ENCODE peak calls at places on chromosomes 4 and X, in seven cellular contexts. H, G, X, F, Y, U and I are unnamed samples.

GRCh38 chrX:7147431-7147977 is at the start of gene STS:
- DNase-seq in U (peak; percentile 27), F (peak; percentile 49), H (no peak), X (peak; percentile 63), Y (peak; percentile 29), G (peak; percentile 49), I (no peak)

GRCh38 chr4:143046454-143046853 is 138.3 kb upstream of the USP38 start:
- DNase-seq in Y (no peak), G (no peak), H (no peak), U (no peak), X (no peak), F (no peak), I (no peak)

GRCh38 chr4:102687373-102687981 is 73.3 kb downstream of the MANBA start:
- DNase-seq in H (no peak), U (peak; percentile 94), F (no peak), X (no peak), Y (no peak), G (no peak), I (no peak)

GRCh38 chr4:176031927-176032326 is 33.7 kb upstream of the WDR17 start:
- DNase-seq in U (peak; percentile 52), F (no peak), H (no peak), G (no peak), X (no peak), Y (no peak), I (no peak)

GRCh38 chrX:41984628-41985027 is 61.3 kb upstream of the CASK start:
- DNase-seq in Y (no peak), H (no peak), U (peak; percentile 86), G (no peak), X (no peak), F (peak; percentile 53), I (no peak)

GRCh38 chr4:76306882-76307669 is 543 bp downstream of the STBD1 start:
- DNase-seq in H (peak; percentile 13), F (peak; percentile 77), X (peak; percentile 84), Y (peak; percentile 87), G (peak; percentile 68), U (peak; percentile 71), I (no peak)

GRCh38 chr4:2600878-2601277 is 64.4 kb downstream of the FAM193A start:
- DNase-seq in X (no peak), Y (no peak), U (no peak), H (no peak), G (no peak), F (no peak), I (no peak)

GRCh38 chr4:113394730-113395530 is 345.5 kb downstream of the ANK2 start:
- DNase-seq in U (peak; percentile 78), X (peak; percentile 85), G (peak; percentile 37), Y (peak; percentile 90), H (peak; percentile 70), F (peak; percentile 77), I (peak; percentile 34)

GRCh38 chrX:11336201-11336600 is 43.0 kb downstream of the AMELX start:
- DNase-seq in H (no peak), G (no peak), X (no peak), F (no peak), U (no peak), Y (no peak), I (no peak)

GRCh38 chrX:78950157-78950556 is 5.0 kb downstream of the P2RY10 start:
- DNase-seq in X (no peak), Y (no peak), G (no peak), H (no peak), F (no peak), U (no peak), I (no peak)

GRCh38 chrX:53483838-53484420 is 49.8 kb upstream of the HSD17B10 start:
- DNase-seq in Y (no peak), U (peak; percentile 66), G (no peak), H (no peak), X (no peak), F (no peak), I (no peak)

GRCh38 chrX:22171287-22172060 is 101.2 kb upstream of the CBLL2 start:
- DNase-seq in Y (peak; percentile 10), G (no peak), F (no peak), X (peak; percentile 3), U (peak; percentile 11), H (no peak), I (no peak)

GRCh38 chrX:111372065-111372464 is 39.9 kb downstream of the DCX start:
- DNase-seq in U (no peak), G (no peak), Y (no peak), X (peak; percentile 23), H (no peak), F (no peak), I (no peak)

GRCh38 chrX:107562482-107562881 is 65.8 kb upstream of the PRPS1 start:
- DNase-seq in F (no peak), U (peak; percentile 31), G (no peak), H (no peak), Y (no peak), X (no peak), I (no peak)

GRCh38 chr4:103011378-103012025 is 8.0 kb downstream of the SLC9B1 start:
- DNase-seq in Y (no peak), U (peak; percentile 65), X (no peak), F (peak; percentile 53), G (peak; percentile 75), H (no peak), I (no peak)

GRCh38 chrX:47706575-47706974 is 47.6 kb upstream of the UXT start:
- DNase-seq in Y (no peak), U (peak; percentile 9), H (no peak), G (no peak), X (no peak), F (no peak), I (no peak)

GRCh38 chr4:152970102-152970820 is 34.1 kb downstream of the FHDC1 start:
- DNase-seq in X (no peak), G (no peak), Y (no peak), H (no peak), U (peak; percentile 91), F (no peak), I (no peak)

GRCh38 chr4:80184053-80184790 is 13.1 kb upstream of the PRDM8 start:
- DNase-seq in Y (peak; percentile 93), G (peak; percentile 83), X (peak; percentile 93), F (peak; percentile 91), H (no peak), U (peak; percentile 76), I (peak; percentile 87)

GRCh38 chr4:80183196-80184052 is 13.9 kb upstream of the PRDM8 start:
- DNase-seq in F (no peak), G (no peak), U (no peak), Y (peak; percentile 35), H (no peak), X (peak; percentile 33), I (peak; percentile 71)

GRCh38 chr4:80185787-80186548 is 11.3 kb upstream of the PRDM8 start:
- DNase-seq in U (no peak), X (peak; percentile 57), G (no peak), F (no peak), Y (peak; percentile 26), H (no peak), I (no peak)

GRCh38 chr4:80186666-80187065 is 10.6 kb upstream of the PRDM8 start:
- DNase-seq in U (no peak), Y (no peak), H (no peak), G (no peak), F (no peak), X (peak; percentile 40), I (no peak)

DNA sequence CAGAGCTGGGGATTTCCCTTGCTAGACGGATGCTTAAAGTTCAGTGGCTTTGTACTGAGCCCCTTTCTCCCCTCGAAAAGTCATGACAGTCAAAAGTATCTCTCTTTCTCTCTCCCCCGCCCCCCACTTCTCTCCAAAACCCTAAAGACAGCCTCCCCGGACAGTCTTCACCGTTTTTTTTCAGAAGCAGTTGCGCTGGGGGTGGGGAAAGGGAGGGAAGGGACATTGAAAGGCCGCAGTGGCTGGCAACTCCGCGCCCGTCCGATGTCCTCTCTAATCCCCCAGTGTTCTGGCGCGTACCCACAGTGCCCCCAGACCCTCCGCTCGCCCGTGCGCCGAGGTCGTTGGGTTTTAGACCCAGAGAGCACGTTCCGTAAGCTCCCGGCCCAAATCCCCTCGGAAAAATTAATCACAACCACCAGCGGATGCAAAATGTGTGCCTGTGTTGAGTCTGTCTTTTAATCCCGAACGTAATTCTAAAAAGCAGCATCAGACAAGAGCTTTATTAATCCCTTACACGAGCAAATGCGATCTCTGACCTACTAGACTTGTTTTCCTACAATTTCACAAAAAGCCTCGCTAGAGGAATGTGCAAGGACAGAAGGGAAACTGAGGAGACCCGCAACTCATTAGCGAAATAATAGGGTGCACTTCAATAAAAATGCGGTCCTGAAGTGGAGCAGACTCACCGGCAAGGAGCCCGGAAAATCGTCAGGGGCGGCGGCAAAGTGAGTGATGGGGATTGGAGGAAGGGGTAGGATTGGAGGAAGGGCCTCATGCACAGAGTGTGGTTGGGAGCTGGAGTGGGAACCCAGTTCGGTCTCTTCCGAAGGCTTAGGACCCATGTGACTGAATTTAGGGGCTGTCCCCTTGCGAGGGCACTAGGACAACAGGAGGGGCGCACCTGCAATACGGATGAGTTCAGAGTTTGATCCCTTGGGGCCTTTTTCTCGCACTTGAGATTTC is 12.2 kb upstream of the PRDM8 start:
- DNase-seq in Y (peak; percentile 70), H (no peak), F (no peak), X (peak; percentile 55), U (no peak), G (no peak), I (no peak)
- H3K27me3 ChIP-seq in Y (peaks cover 97% of the 10 kb centered on the region), H (peaks cover 69% of the 10 kb centered on the region), F (peaks cover 33% of the 10 kb centered on the region), X (peaks cover 100% of the 10 kb centered on the region), U (no peaks in the 10 kb centered on the region), G (peaks cover 51% of the 10 kb centered on the region), I (no peaks in the 10 kb centered on the region)

GRCh38 chr4:8702020-8702495 is 109.5 kb downstream of the CPZ start:
- DNase-seq in U (no peak), F (no peak), G (peak; percentile 5), H (no peak), X (no peak), Y (no peak), I (no peak)
- H3K27me3 ChIP-seq in U (no peaks in the 10 kb centered on the region), F (no peaks in the 10 kb centered on the region), G (peaks cover 46% of the 10 kb centered on the region), H (no peaks in the 10 kb centered on the region), X (no peaks in the 10 kb centered on the region), Y (no peaks in the 10 kb centered on the region), I (no peaks in the 10 kb centered on the region)

GRCh38 chr4:42395595-42395994 is 1.7 kb upstream of the SHISA3 start:
- DNase-seq in G (no peak), F (no peak), X (no peak), H (no peak), U (no peak), Y (no peak), I (no peak)
- H3K27me3 ChIP-seq in G (peaks cover 37% of the 10 kb centered on the region), F (peaks cover 45% of the 10 kb centered on the region), X (peaks cover 68% of the 10 kb centered on the region), H (peaks cover 31% of the 10 kb centered on the region), U (peaks cover 42% of the 10 kb centered on the region), Y (peaks cover 62% of the 10 kb centered on the region), I (peaks cover 33% of the 10 kb centered on the region)

DNA sequence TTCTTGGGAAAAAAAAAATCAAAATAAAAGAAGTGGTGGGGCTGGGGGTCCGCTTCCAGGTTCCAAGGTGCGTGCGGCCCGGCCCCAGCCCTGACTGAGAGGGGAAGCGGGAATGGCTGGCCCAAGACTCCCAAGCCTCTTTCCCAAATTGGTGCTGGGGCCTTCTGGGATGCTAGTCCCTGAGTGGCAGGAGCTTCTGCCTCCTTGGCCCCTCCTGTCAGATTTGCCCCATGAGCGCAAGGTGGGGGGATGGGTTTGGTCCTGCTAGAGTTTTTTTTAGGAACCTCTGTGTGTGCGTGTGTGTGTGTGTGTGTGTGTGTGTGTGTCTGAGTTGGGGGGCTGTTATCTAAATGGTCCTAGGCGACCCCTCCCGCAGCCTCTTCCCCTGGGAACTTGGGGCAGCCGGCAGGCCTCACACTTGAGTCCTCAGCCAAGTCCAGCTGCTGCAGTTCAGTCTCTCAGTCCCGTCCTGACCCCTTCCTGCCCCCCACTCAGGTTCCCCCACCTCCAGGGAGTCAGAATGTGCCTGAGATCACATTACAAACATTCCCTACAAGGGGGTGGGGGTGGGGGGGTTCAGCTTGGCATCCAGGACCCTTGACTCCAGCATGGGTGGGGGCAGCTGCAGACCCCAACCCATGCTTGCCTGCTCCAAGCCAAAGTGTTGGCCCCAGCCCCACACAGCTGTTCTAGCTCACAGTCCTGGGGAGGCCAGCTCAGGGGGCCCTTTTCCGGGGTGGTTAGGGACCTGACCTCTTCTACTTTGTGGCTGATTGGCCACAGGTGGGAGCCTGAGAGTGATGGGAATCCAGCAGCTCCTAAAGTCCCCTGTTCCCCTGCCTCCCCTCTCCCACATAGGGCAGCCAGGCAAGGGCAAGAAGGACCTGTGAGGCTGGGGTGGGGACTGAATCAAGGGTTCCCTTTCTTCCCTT is 4.0 kb downstream of the EFNB1 start:
- DNase-seq in X (peak; percentile 28), H (no peak), Y (peak; percentile 25), U (no peak), G (no peak), F (peak; percentile 21), I (no peak)
- H3K27me3 ChIP-seq in X (peaks cover 17% of the 10 kb centered on the region), H (peaks cover 52% of the 10 kb centered on the region), Y (peaks cover 81% of the 10 kb centered on the region), U (no peaks in the 10 kb centered on the region), G (peaks cover 4% of the 10 kb centered on the region), F (no peaks in the 10 kb centered on the region), I (no peaks in the 10 kb centered on the region)